ENCODE peak calls at places on chromosomes 16 and 17, in four cellular contexts. One of them, this sample, is unnamed.

GRCh38 chr16:56360117-56361008 is 65.0 kb downstream of the AMFR start:
- DNase-seq in HAP-1: peak; percentile 3
- DNase-seq in cardiac fibroblast: no peak
- DNase-seq in GM12865: no peak
- DNase-seq in this sample: no peak

GRCh38 chr17:30238003-30238344 is 2.5 kb upstream of the SLC6A4 start:
- DNase-seq in HAP-1: no peak
- DNase-seq in cardiac fibroblast: no peak
- DNase-seq in GM12865: no peak
- DNase-seq in this sample: no peak

GRCh38 chr17:28720247-28720996 is 637 bp downstream of the RPL23A start:
- DNase-seq in GM12865: peak; percentile 66
- DNase-seq in cardiac fibroblast: no peak
- DNase-seq in HAP-1: no peak
- DNase-seq in this sample: no peak

GRCh38 chr16:28492511-28492910 is 637 bp upstream of the CLN3 start:
- DNase-seq in HAP-1: no peak
- DNase-seq in cardiac fibroblast: no peak
- DNase-seq in GM12865: no peak
- DNase-seq in this sample: no peak

GRCh38 chr17:60577147-60577925 is 22.7 kb upstream of the PPM1D start:
- DNase-seq in GM12865: peak; percentile 51
- DNase-seq in HAP-1: no peak
- DNase-seq in cardiac fibroblast: peak; percentile 84
- DNase-seq in this sample: peak; percentile 71

GRCh38 chr16:58385218-58385773 is 7.0 kb upstream of the GINS3 start:
- DNase-seq in cardiac fibroblast: no peak
- DNase-seq in HAP-1: no peak
- DNase-seq in GM12865: no peak
- DNase-seq in this sample: no peak

GRCh38 chr17:43411820-43412529 is 13.2 kb downstream of the ARL4D start:
- DNase-seq in HAP-1: no peak
- DNase-seq in cardiac fibroblast: no peak
- DNase-seq in GM12865: no peak
- DNase-seq in this sample: no peak

GRCh38 chr17:34163123-34163522 is 92.0 kb upstream of the CCL2 start:
- DNase-seq in cardiac fibroblast: no peak
- DNase-seq in HAP-1: no peak
- DNase-seq in GM12865: no peak
- DNase-seq in this sample: no peak

GRCh38 chr16:67653131-67654068 is 6.7 kb downstream of the ACD start:
- DNase-seq in cardiac fibroblast: no peak
- DNase-seq in HAP-1: no peak
- DNase-seq in GM12865: no peak
- DNase-seq in this sample: no peak

GRCh38 chr16:23563186-23563585 is 5.7 kb downstream of the UBFD1 start:
- DNase-seq in cardiac fibroblast: no peak
- DNase-seq in GM12865: no peak
- DNase-seq in HAP-1: no peak
- DNase-seq in this sample: no peak

GRCh38 chr17:40340880-40341807 is 23.4 kb downstream of the GJD3 start:
- DNase-seq in cardiac fibroblast: peak; percentile 81
- DNase-seq in GM12865: peak; percentile 88
- DNase-seq in HAP-1: no peak
- DNase-seq in this sample: peak; percentile 79

GRCh38 chr17:83155128-83156081 is 76.0 kb downstream of the METRNL start:
- DNase-seq in GM12865: no peak
- DNase-seq in HAP-1: no peak
- DNase-seq in cardiac fibroblast: peak; percentile 37
- DNase-seq in this sample: peak; percentile 23

GRCh38 chr16:57693539-57693938 is 1.1 kb upstream of the DRC7 start:
- DNase-seq in HAP-1: no peak
- DNase-seq in cardiac fibroblast: no peak
- DNase-seq in GM12865: no peak
- DNase-seq in this sample: no peak

GRCh38 chr17:1559743-1560581 is 2.6 kb downstream of the PITPNA start:
- DNase-seq in GM12865: no peak
- DNase-seq in cardiac fibroblast: no peak
- DNase-seq in HAP-1: no peak
- DNase-seq in this sample: no peak

GRCh38 chr17:1561420-1562177 is 993 bp downstream of the PITPNA start:
- DNase-seq in cardiac fibroblast: peak; percentile 31
- DNase-seq in GM12865: peak; percentile 48
- DNase-seq in HAP-1: peak; percentile 38
- DNase-seq in this sample: peak; percentile 16

GRCh38 chr17:1559047-1559742 is 3.4 kb downstream of the PITPNA start:
- DNase-seq in GM12865: no peak
- DNase-seq in cardiac fibroblast: no peak
- DNase-seq in HAP-1: no peak
- DNase-seq in this sample: no peak

GRCh38 chr17:1562178-1562643 is 381 bp downstream of the PITPNA start:
- DNase-seq in cardiac fibroblast: peak; percentile 25
- DNase-seq in HAP-1: peak; percentile 61
- DNase-seq in GM12865: no peak
- DNase-seq in this sample: no peak

DNA sequence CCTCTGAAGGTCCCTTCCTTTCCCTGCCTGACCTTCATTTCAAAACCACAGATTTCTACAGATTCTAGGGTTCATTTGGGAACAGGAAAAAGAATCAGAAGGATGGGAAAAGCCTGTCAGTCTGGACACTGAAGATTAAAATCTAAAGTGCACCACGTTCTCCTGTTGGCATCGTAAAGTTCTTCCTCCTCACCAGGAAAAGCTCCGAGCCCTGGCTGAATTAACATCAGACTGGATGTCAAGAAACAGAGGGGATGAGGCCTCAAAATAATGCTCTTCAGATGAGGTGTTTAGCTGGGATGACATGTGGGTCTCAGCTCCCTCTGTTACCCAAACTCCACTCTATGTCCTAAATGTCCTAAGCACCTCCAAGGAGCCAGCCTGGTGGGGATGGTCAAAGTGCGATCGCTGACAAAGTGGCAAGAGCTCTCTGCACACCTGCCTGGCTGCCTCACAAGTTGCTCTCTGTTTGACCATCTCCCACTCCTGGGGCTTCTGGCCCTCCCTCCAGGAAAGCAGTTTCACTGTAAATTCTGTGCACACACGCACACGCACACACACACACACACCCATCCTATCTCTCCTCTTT is 1.9 kb downstream of the PITPNA start:
- DNase-seq in GM12865: no peak
- DNase-seq in HAP-1: no peak
- DNase-seq in cardiac fibroblast: no peak
- DNase-seq in this sample: no peak
- H3K4me3 ChIP-seq in GM12865: no peak overlapping the region
- H3K4me3 ChIP-seq in HAP-1: no peak overlapping the region
- H3K4me3 ChIP-seq in cardiac fibroblast: no peak overlapping the region
- H3K4me3 ChIP-seq in this sample: peak overlapping the region; percentile 69

GRCh38 chr16:11674818-11675560 is 6.7 kb downstream of the SNN start:
- DNase-seq in cardiac fibroblast: peak; percentile 49
- DNase-seq in HAP-1: no peak
- DNase-seq in GM12865: no peak
- DNase-seq in this sample: peak; percentile 46
- H3K4me3 ChIP-seq in cardiac fibroblast: no peak overlapping the region
- H3K4me3 ChIP-seq in HAP-1: no peak overlapping the region
- H3K4me3 ChIP-seq in GM12865: no peak overlapping the region
- H3K4me3 ChIP-seq in this sample: no peak overlapping the region

GRCh38 chr17:59004338-59005111 is 102.2 kb downstream of the TRIM37 start:
- DNase-seq in cardiac fibroblast: peak; percentile 74
- DNase-seq in HAP-1: peak; percentile 77
- DNase-seq in GM12865: peak; percentile 76
- DNase-seq in this sample: peak; percentile 78
- H3K4me3 ChIP-seq in cardiac fibroblast: no peak overlapping the region
- H3K4me3 ChIP-seq in HAP-1: no peak overlapping the region
- H3K4me3 ChIP-seq in GM12865: no peak overlapping the region
- H3K4me3 ChIP-seq in this sample: no peak overlapping the region

GRCh38 chr17:8670486-8670885 is 40.0 kb upstream of the MYH10 start:
- DNase-seq in cardiac fibroblast: no peak
- DNase-seq in GM12865: no peak
- DNase-seq in HAP-1: no peak
- DNase-seq in this sample: no peak

GRCh38 chr17:8673621-8674020 is 43.1 kb upstream of the MYH10 start:
- DNase-seq in GM12865: no peak
- DNase-seq in cardiac fibroblast: peak; percentile 95
- DNase-seq in HAP-1: no peak
- DNase-seq in this sample: peak; percentile 94

GRCh38 chr17:8672326-8672725 is 41.8 kb upstream of the MYH10 start:
- DNase-seq in cardiac fibroblast: no peak
- DNase-seq in GM12865: no peak
- DNase-seq in HAP-1: no peak
- DNase-seq in this sample: no peak

GRCh38 chr17:8675306-8675705 is 44.8 kb upstream of the MYH10 start:
- DNase-seq in cardiac fibroblast: no peak
- DNase-seq in GM12865: no peak
- DNase-seq in HAP-1: no peak
- DNase-seq in this sample: no peak

DNA sequence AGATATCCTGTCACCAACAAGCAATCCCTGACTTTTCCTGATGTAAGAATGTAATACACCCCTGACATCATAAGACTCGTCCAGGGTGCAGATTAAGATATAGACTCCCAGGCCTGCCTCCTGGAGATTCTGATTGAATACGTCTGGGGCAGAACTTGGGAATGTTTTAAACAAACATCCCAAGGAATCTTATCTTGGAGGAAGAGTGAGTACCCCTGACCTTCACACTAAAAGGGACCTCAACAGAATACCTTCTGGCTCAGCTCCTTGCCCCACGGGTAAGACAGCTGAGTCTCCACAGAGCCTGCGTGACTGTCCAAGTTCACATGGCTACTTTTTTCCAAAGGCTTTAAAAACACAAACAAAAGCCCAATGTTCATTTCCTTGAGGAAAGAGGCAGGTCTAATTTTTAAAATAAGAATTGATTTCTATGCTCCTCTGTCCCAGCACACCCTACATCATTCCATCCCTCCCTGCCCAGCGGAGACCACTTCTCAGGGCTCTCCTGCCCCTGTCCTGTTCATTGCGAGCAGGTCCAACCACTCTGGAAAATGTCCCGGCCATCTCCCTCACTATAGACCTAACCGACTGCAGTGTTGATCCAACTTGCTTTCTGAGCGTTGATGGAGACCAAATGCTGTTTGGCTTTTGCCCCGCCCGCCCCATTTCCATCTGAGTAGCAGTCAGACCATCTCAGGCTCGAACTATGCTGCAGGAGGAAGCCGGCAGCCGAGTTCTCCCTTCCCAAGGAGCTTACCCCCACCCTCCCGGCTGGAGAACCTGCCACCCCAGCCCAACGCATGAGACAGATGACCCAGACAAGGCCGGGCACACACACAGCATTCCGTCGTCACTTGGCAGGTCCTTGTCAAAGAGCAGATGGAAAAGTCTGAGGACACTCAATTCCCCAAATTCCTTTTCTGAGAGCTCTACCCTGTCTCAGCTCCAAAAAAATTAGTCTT is 44.1 kb upstream of the MYH10 start:
- DNase-seq in GM12865: no peak
- DNase-seq in cardiac fibroblast: peak; percentile 83
- DNase-seq in HAP-1: no peak
- DNase-seq in this sample: peak; percentile 80
- H3K4me3 ChIP-seq in GM12865: no peak overlapping the region
- H3K4me3 ChIP-seq in cardiac fibroblast: no peak overlapping the region
- H3K4me3 ChIP-seq in HAP-1: no peak overlapping the region
- H3K4me3 ChIP-seq in this sample: no peak overlapping the region